ENCODE peak calls at places on chromosomes 16 and 17, in eight cellular contexts. W is astrocyte of the cerebellum, G is GM04504, U is Caki2, Z is osteoblast, F is mammary epithelial cell, A is KG1, O is ACHN. C is an unnamed sample.

GRCh38 chr16:8634991-8635736 is 13.7 kb downstream of the METTL22 start:
- DNase-seq in W (no peak), F (no peak), U (no peak), O (peak), G (no peak), Z (peak), A (no peak), C (no peak)

GRCh38 chr16:27408012-27408601 is 6.1 kb downstream of the IL21R start:
- DNase-seq in A (no peak), W (no peak), F (peak), U (peak), O (peak), Z (peak), G (no peak), C (peak)

GRCh38 chr16:67708368-67708771 is 10.7 kb downstream of the GFOD2 start:
- DNase-seq in A (no peak), O (no peak), F (peak), Z (peak), W (no peak), G (peak), U (no peak), C (no peak)

GRCh38 chr17:38702900-38703741 is 2.0 kb upstream of the MLLT6 start:
- DNase-seq in F (no peak), A (no peak), Z (peak), O (peak), U (peak), G (no peak), W (no peak), C (no peak)

GRCh38 chr17:76447931-76448652 is 4.9 kb downstream of the UBE2O start:
- DNase-seq in Z (no peak), G (no peak), A (no peak), W (no peak), F (peak), U (no peak), O (no peak), C (no peak)

GRCh38 chr17:39737761-39738567 is at the start of gene GRB7:
- DNase-seq in A (no peak), Z (peak), G (no peak), U (peak), F (peak), O (peak), W (no peak), C (peak)

GRCh38 chr17:80422276-80422675 is 7.3 kb downstream of the ENDOV start:
- DNase-seq in O (no peak), F (no peak), G (no peak), W (no peak), A (no peak), U (no peak), Z (peak), C (no peak)

GRCh38 chr16:61834082-61834481 is 202.2 kb downstream of the CDH8 start:
- DNase-seq in F (no peak), W (no peak), G (no peak), A (no peak), O (no peak), Z (no peak), U (no peak), C (no peak)

GRCh38 chr16:53090591-53091507 is 36.1 kb downstream of the CHD9 start:
- DNase-seq in U (no peak), G (peak), A (peak), F (peak), O (no peak), Z (peak), W (peak), C (peak)

GRCh38 chr16:85395913-85396878 is 216.9 kb upstream of the GSE1 start:
- DNase-seq in W (no peak), Z (peak), G (peak), O (no peak), F (peak), U (no peak), A (no peak), C (peak)

GRCh38 chr17:67095803-67096202 is 51.4 kb downstream of the CACNG1 start:
- DNase-seq in F (peak), Z (no peak), A (no peak), U (no peak), O (no peak), W (no peak), G (no peak), C (no peak)

GRCh38 chr17:79027925-79028491 is 4.0 kb downstream of the C1QTNF1 start:
- DNase-seq in G (no peak), Z (peak), A (no peak), F (no peak), O (no peak), W (no peak), U (peak), C (no peak)

GRCh38 chr17:80624864-80625263 is 80.2 kb downstream of the RPTOR start:
- DNase-seq in U (no peak), G (no peak), A (no peak), Z (no peak), W (no peak), O (no peak), F (no peak), C (no peak)

GRCh38 chr16:75238132-75238852 is 13.1 kb downstream of the BCAR1 start:
- DNase-seq in O (no peak), F (no peak), W (peak), A (no peak), Z (peak), G (peak), U (no peak), C (no peak)

GRCh38 chr16:8667492-8667891 is 6.9 kb upstream of the ABAT start:
- DNase-seq in Z (no peak), U (no peak), A (no peak), G (no peak), F (no peak), W (no peak), O (no peak), C (no peak)

GRCh38 chr17:14332331-14332730 is 31.4 kb downstream of the HS3ST3B1 start:
- DNase-seq in W (no peak), Z (no peak), G (no peak), O (no peak), U (no peak), F (no peak), A (no peak), C (no peak)

GRCh38 chr16:28984091-28984490 is 761 bp upstream of the LAT start:
- DNase-seq in Z (peak), W (no peak), G (no peak), F (no peak), U (no peak), O (no peak), A (no peak), C (no peak)

C was measured in RWPE1.